ENCODE peak calls at places on chromosomes 5 and 9, in six cellular contexts. One of them, this sample, is unnamed.

GRCh38 chr9:126587187-126588185 is 26.2 kb upstream of the LMX1B start:
- DNase-seq in endothelial cell of umbilical vein: peak; percentile 94
- DNase-seq in BE2C: peak; percentile 44
- DNase-seq in HepG2: peak; percentile 68
- DNase-seq in cardiac fibroblast: peak; percentile 47
- DNase-seq in astrocyte of the spinal cord: peak; percentile 19
- DNase-seq in this sample: peak; percentile 37

GRCh38 chr9:130731355-130731754 is 37.8 kb downstream of the EXOSC2 start:
- DNase-seq in astrocyte of the spinal cord: no peak
- DNase-seq in BE2C: no peak
- DNase-seq in cardiac fibroblast: no peak
- DNase-seq in HepG2: no peak
- DNase-seq in endothelial cell of umbilical vein: no peak
- DNase-seq in this sample: no peak

GRCh38 chr9:2390028-2390427 is 231.6 kb upstream of the VLDLR start:
- DNase-seq in BE2C: no peak
- DNase-seq in astrocyte of the spinal cord: no peak
- DNase-seq in HepG2: no peak
- DNase-seq in endothelial cell of umbilical vein: no peak
- DNase-seq in cardiac fibroblast: no peak
- DNase-seq in this sample: no peak

GRCh38 chr9:76571288-76572204 is 112.6 kb downstream of the GCNT1 start:
- DNase-seq in BE2C: no peak
- DNase-seq in endothelial cell of umbilical vein: peak; percentile 40
- DNase-seq in cardiac fibroblast: peak; percentile 33
- DNase-seq in HepG2: no peak
- DNase-seq in astrocyte of the spinal cord: no peak
- DNase-seq in this sample: peak; percentile 33

GRCh38 chr9:125541840-125542243 is 165.2 kb downstream of the MAPKAP1 start:
- DNase-seq in astrocyte of the spinal cord: peak; percentile 36
- DNase-seq in HepG2: no peak
- DNase-seq in BE2C: peak; percentile 88
- DNase-seq in endothelial cell of umbilical vein: peak; percentile 28
- DNase-seq in cardiac fibroblast: peak; percentile 32
- DNase-seq in this sample: no peak

GRCh38 chr9:17165734-17166133 is 30.9 kb downstream of the CNTLN start:
- DNase-seq in endothelial cell of umbilical vein: no peak
- DNase-seq in cardiac fibroblast: no peak
- DNase-seq in astrocyte of the spinal cord: no peak
- DNase-seq in BE2C: no peak
- DNase-seq in HepG2: no peak
- DNase-seq in this sample: no peak

GRCh38 chr9:5843450-5844249 is 10.7 kb upstream of the ERMP1 start:
- DNase-seq in cardiac fibroblast: peak; percentile 49
- DNase-seq in endothelial cell of umbilical vein: peak; percentile 61
- DNase-seq in astrocyte of the spinal cord: peak; percentile 41
- DNase-seq in BE2C: no peak
- DNase-seq in HepG2: peak; percentile 88
- DNase-seq in this sample: peak; percentile 64

GRCh38 chr5:127875235-127876021 is 172.2 kb downstream of the CCDC192 start:
- DNase-seq in HepG2: peak; percentile 75
- DNase-seq in astrocyte of the spinal cord: peak; percentile 59
- DNase-seq in endothelial cell of umbilical vein: peak; percentile 70
- DNase-seq in cardiac fibroblast: peak; percentile 86
- DNase-seq in BE2C: peak; percentile 61
- DNase-seq in this sample: peak; percentile 78

GRCh38 chr5:75306746-75307145 is 30.3 kb upstream of the HMGCR start:
- DNase-seq in endothelial cell of umbilical vein: no peak
- DNase-seq in cardiac fibroblast: peak; percentile 45
- DNase-seq in HepG2: no peak
- DNase-seq in BE2C: no peak
- DNase-seq in astrocyte of the spinal cord: no peak
- DNase-seq in this sample: peak; percentile 42

GRCh38 chr5:43171441-43171840 is 20.6 kb upstream of the NIM1K start:
- DNase-seq in endothelial cell of umbilical vein: no peak
- DNase-seq in astrocyte of the spinal cord: no peak
- DNase-seq in BE2C: no peak
- DNase-seq in cardiac fibroblast: no peak
- DNase-seq in HepG2: no peak
- DNase-seq in this sample: no peak

GRCh38 chr5:176837707-176838115 is 27.4 kb downstream of the UNC5A start:
- DNase-seq in HepG2: peak; percentile 78
- DNase-seq in cardiac fibroblast: peak; percentile 92
- DNase-seq in astrocyte of the spinal cord: peak; percentile 86
- DNase-seq in endothelial cell of umbilical vein: peak; percentile 73
- DNase-seq in BE2C: no peak
- DNase-seq in this sample: peak; percentile 92

GRCh38 chr5:81251922-81252321 is 18.8 kb downstream of the CKMT2 start:
- DNase-seq in BE2C: no peak
- DNase-seq in cardiac fibroblast: no peak
- DNase-seq in HepG2: no peak
- DNase-seq in astrocyte of the spinal cord: no peak
- DNase-seq in endothelial cell of umbilical vein: no peak
- DNase-seq in this sample: no peak

GRCh38 chr5:112479418-112479817 is 60.3 kb upstream of the EPB41L4A start:
- DNase-seq in BE2C: no peak
- DNase-seq in HepG2: no peak
- DNase-seq in endothelial cell of umbilical vein: peak; percentile 76
- DNase-seq in cardiac fibroblast: peak; percentile 62
- DNase-seq in astrocyte of the spinal cord: peak; percentile 45
- DNase-seq in this sample: peak; percentile 57

GRCh38 chr9:37329576-37329975 is 92.9 kb upstream of the GRHPR start:
- DNase-seq in endothelial cell of umbilical vein: peak; percentile 38
- DNase-seq in BE2C: peak; percentile 25
- DNase-seq in HepG2: no peak
- DNase-seq in astrocyte of the spinal cord: peak; percentile 37
- DNase-seq in cardiac fibroblast: peak; percentile 59
- DNase-seq in this sample: peak; percentile 68

GRCh38 chr9:137199411-137200121 is 975 bp downstream of the TPRN start:
- DNase-seq in HepG2: no peak
- DNase-seq in BE2C: no peak
- DNase-seq in astrocyte of the spinal cord: peak; percentile 19
- DNase-seq in cardiac fibroblast: peak; percentile 48
- DNase-seq in endothelial cell of umbilical vein: peak; percentile 12
- DNase-seq in this sample: peak; percentile 54

GRCh38 chr5:148978370-148979103 is 84.3 kb downstream of the SH3TC2 start:
- DNase-seq in BE2C: no peak
- DNase-seq in HepG2: no peak
- DNase-seq in cardiac fibroblast: no peak
- DNase-seq in endothelial cell of umbilical vein: no peak
- DNase-seq in astrocyte of the spinal cord: no peak
- DNase-seq in this sample: no peak

GRCh38 chr9:107991581-107991980 is 502.0 kb upstream of the KLF4 start:
- DNase-seq in BE2C: no peak
- DNase-seq in astrocyte of the spinal cord: no peak
- DNase-seq in endothelial cell of umbilical vein: no peak
- DNase-seq in HepG2: no peak
- DNase-seq in cardiac fibroblast: no peak
- DNase-seq in this sample: no peak

GRCh38 chr5:67233075-67233474 is 36.5 kb upstream of the CD180 start:
- DNase-seq in astrocyte of the spinal cord: peak; percentile 61
- DNase-seq in BE2C: peak; percentile 31
- DNase-seq in HepG2: no peak
- DNase-seq in endothelial cell of umbilical vein: no peak
- DNase-seq in cardiac fibroblast: peak; percentile 29
- DNase-seq in this sample: peak; percentile 59

DNA sequence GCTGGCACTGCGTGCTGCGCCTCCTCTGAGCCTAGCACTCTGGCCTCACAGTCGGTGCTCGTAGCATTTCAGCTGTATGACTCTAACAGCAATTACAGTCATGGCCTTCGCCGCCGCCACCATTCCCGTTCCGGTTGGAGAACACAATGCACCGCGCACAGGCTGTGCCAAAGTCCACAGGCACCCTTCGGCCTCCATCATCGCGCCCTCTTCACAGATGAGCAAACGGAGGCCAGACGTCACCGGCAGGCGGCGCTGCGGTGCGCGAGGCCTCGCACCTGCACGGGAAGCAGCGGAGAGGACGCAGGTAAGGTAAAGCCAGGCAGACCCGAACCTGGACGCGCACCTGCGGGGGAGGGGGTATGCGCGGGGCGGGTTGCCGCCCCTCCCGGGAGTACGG is 128.9 kb downstream of the BARX1 start:
- DNase-seq in HepG2: no peak
- DNase-seq in astrocyte of the spinal cord: no peak
- DNase-seq in cardiac fibroblast: no peak
- DNase-seq in endothelial cell of umbilical vein: no peak
- DNase-seq in BE2C: no peak
- DNase-seq in this sample: no peak
- TF ChIP-seq CTCF in HepG2: peak; percentile 7
- TF ChIP-seq CTCF in astrocyte of the spinal cord: peak; percentile 32
- TF ChIP-seq CTCF in cardiac fibroblast: peak; percentile 30
- TF ChIP-seq CTCF in endothelial cell of umbilical vein: peak; percentile 33
- TF ChIP-seq CTCF in BE2C: no peak
- TF ChIP-seq CTCF in this sample: no peak

GRCh38 chr9:93225417-93225816 is 41.5 kb downstream of the WNK2 start:
- DNase-seq in HepG2: no peak
- DNase-seq in BE2C: no peak
- DNase-seq in cardiac fibroblast: no peak
- DNase-seq in endothelial cell of umbilical vein: no peak
- DNase-seq in astrocyte of the spinal cord: no peak
- DNase-seq in this sample: no peak
- H3K4me3 ChIP-seq in HepG2: no peak overlapping the region
- H3K4me3 ChIP-seq in BE2C: no peak overlapping the region
- H3K4me3 ChIP-seq in cardiac fibroblast: no peak overlapping the region
- H3K4me3 ChIP-seq in endothelial cell of umbilical vein: no peak overlapping the region
- H3K4me3 ChIP-seq in astrocyte of the spinal cord: no peak overlapping the region
- H3K4me3 ChIP-seq in this sample: no peak overlapping the region

GRCh38 chr9:90423661-90424193 is 218.9 kb downstream of the DIRAS2 start:
- DNase-seq in endothelial cell of umbilical vein: no peak
- DNase-seq in cardiac fibroblast: no peak
- DNase-seq in HepG2: no peak
- DNase-seq in BE2C: no peak
- DNase-seq in astrocyte of the spinal cord: peak; percentile 12
- DNase-seq in this sample: peak; percentile 10

GRCh38 chr9:90433398-90433890 is 209.2 kb downstream of the DIRAS2 start:
- DNase-seq in endothelial cell of umbilical vein: no peak
- DNase-seq in cardiac fibroblast: peak; percentile 32
- DNase-seq in HepG2: no peak
- DNase-seq in astrocyte of the spinal cord: peak; percentile 93
- DNase-seq in BE2C: no peak
- DNase-seq in this sample: peak; percentile 87

GRCh38 chr9:90432951-90433350 is 209.7 kb downstream of the DIRAS2 start:
- DNase-seq in cardiac fibroblast: no peak
- DNase-seq in BE2C: no peak
- DNase-seq in endothelial cell of umbilical vein: no peak
- DNase-seq in astrocyte of the spinal cord: no peak
- DNase-seq in HepG2: no peak
- DNase-seq in this sample: peak; percentile 34

DNA sequence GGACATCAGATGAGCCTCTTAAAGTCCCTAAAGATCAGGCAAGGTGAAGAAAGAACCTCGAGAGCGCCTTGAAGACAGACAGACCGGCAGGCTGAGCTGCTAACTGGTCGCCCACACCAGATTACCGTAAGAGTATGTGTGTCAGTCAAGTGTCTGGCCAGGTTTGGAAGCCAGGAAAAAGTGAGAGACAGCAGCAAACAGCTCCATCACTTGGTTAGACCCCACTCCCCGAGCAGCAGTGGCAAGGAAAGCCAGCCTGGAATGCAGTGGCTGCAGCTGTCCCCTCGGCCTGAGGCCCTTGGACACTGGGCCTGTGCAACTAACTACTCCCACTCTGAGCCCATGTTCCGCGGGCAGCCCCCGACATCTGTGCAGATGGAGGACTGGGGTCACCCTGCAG is 214.1 kb downstream of the DIRAS2 start:
- DNase-seq in astrocyte of the spinal cord: no peak
- DNase-seq in endothelial cell of umbilical vein: no peak
- DNase-seq in cardiac fibroblast: no peak
- DNase-seq in BE2C: no peak
- DNase-seq in HepG2: no peak
- DNase-seq in this sample: no peak
- TF ChIP-seq CTCF in astrocyte of the spinal cord: no peak
- TF ChIP-seq CTCF in endothelial cell of umbilical vein: no peak
- TF ChIP-seq CTCF in cardiac fibroblast: no peak
- TF ChIP-seq CTCF in BE2C: no peak
- TF ChIP-seq CTCF in HepG2: no peak
- TF ChIP-seq CTCF in this sample: no peak

GRCh38 chr9:127967151-127967809 is 13.5 kb downstream of the EEIG1 start:
- DNase-seq in HepG2: no peak
- DNase-seq in BE2C: no peak
- DNase-seq in astrocyte of the spinal cord: no peak
- DNase-seq in cardiac fibroblast: no peak
- DNase-seq in endothelial cell of umbilical vein: no peak
- DNase-seq in this sample: no peak

GRCh38 chr9:127968717-127969383 is 11.9 kb downstream of the EEIG1 start:
- DNase-seq in endothelial cell of umbilical vein: no peak
- DNase-seq in astrocyte of the spinal cord: peak; percentile 78
- DNase-seq in BE2C: peak; percentile 80
- DNase-seq in cardiac fibroblast: peak; percentile 79
- DNase-seq in HepG2: no peak
- DNase-seq in this sample: peak; percentile 80

GRCh38 chr9:127968046-127968445 is 12.7 kb downstream of the EEIG1 start:
- DNase-seq in BE2C: peak; percentile 14
- DNase-seq in HepG2: no peak
- DNase-seq in astrocyte of the spinal cord: peak; percentile 61
- DNase-seq in cardiac fibroblast: no peak
- DNase-seq in endothelial cell of umbilical vein: peak; percentile 13
- DNase-seq in this sample: peak; percentile 37

GRCh38 chr9:127965953-127966352 is 14.8 kb downstream of the EEIG1 start:
- DNase-seq in astrocyte of the spinal cord: no peak
- DNase-seq in cardiac fibroblast: no peak
- DNase-seq in HepG2: no peak
- DNase-seq in endothelial cell of umbilical vein: no peak
- DNase-seq in BE2C: peak; percentile 25
- DNase-seq in this sample: no peak

GRCh38 chr9:127966416-127967150 is 14.2 kb downstream of the EEIG1 start:
- DNase-seq in astrocyte of the spinal cord: no peak
- DNase-seq in cardiac fibroblast: no peak
- DNase-seq in BE2C: no peak
- DNase-seq in HepG2: no peak
- DNase-seq in endothelial cell of umbilical vein: peak; percentile 14
- DNase-seq in this sample: no peak
- H3K4me3 ChIP-seq in astrocyte of the spinal cord: no peak overlapping the region
- H3K4me3 ChIP-seq in cardiac fibroblast: no peak overlapping the region
- H3K4me3 ChIP-seq in BE2C: no peak overlapping the region
- H3K4me3 ChIP-seq in HepG2: no peak overlapping the region
- H3K4me3 ChIP-seq in endothelial cell of umbilical vein: no peak overlapping the region
- H3K4me3 ChIP-seq in this sample: no peak overlapping the region

GRCh38 chr5:53733853-53734252 is 173.4 kb downstream of the NDUFS4 start:
- DNase-seq in HepG2: no peak
- DNase-seq in astrocyte of the spinal cord: no peak
- DNase-seq in endothelial cell of umbilical vein: no peak
- DNase-seq in cardiac fibroblast: no peak
- DNase-seq in BE2C: no peak
- DNase-seq in this sample: no peak
- TF ChIP-seq CTCF in HepG2: peak; percentile 39
- TF ChIP-seq CTCF in astrocyte of the spinal cord: no peak
- TF ChIP-seq CTCF in endothelial cell of umbilical vein: no peak
- TF ChIP-seq CTCF in cardiac fibroblast: no peak
- TF ChIP-seq CTCF in BE2C: no peak
- TF ChIP-seq CTCF in this sample: no peak

This sample was measured in choroid plexus epithelial cell.